ENCODE peak calls at places on chromosomes 11 and 22, in four cellular contexts. One of them, this sample, is unnamed.

GRCh38 chr11:67631427-67631826 is 1.7 kb upstream of the NUDT8 start:
- DNase-seq in IMR-90: no peak
- DNase-seq in H9: peak; percentile 42
- DNase-seq in mesenchymal stem cell: no peak
- DNase-seq in this sample: no peak

GRCh38 chr11:42085736-42086135 is 626.3 kb upstream of the LRRC4C start:
- DNase-seq in mesenchymal stem cell: no peak
- DNase-seq in IMR-90: no peak
- DNase-seq in H9: no peak
- DNase-seq in this sample: no peak

GRCh38 chr11:16859651-16860050 is 121.2 kb downstream of the C11orf58 start:
- DNase-seq in mesenchymal stem cell: no peak
- DNase-seq in H9: no peak
- DNase-seq in IMR-90: no peak
- DNase-seq in this sample: no peak

GRCh38 chr22:47021371-47022074 is 259.1 kb downstream of the TBC1D22A start:
- DNase-seq in IMR-90: no peak
- DNase-seq in H9: no peak
- DNase-seq in mesenchymal stem cell: no peak
- DNase-seq in this sample: no peak

GRCh38 chr11:12172493-12173013 is 62.2 kb downstream of the MICAL2 start:
- DNase-seq in H9: no peak
- DNase-seq in mesenchymal stem cell: no peak
- DNase-seq in IMR-90: no peak
- DNase-seq in this sample: no peak

GRCh38 chr11:134142536-134142935 is 73.7 kb downstream of the JAM3 start:
- DNase-seq in mesenchymal stem cell: no peak
- DNase-seq in IMR-90: peak; percentile 59
- DNase-seq in H9: no peak
- DNase-seq in this sample: no peak

GRCh38 chr11:119578466-119579220 is 150.4 kb downstream of the NECTIN1 start:
- DNase-seq in IMR-90: no peak
- DNase-seq in H9: no peak
- DNase-seq in mesenchymal stem cell: no peak
- DNase-seq in this sample: no peak

GRCh38 chr22:49015993-49016908 is 811.4 kb downstream of the BRD1 start:
- DNase-seq in mesenchymal stem cell: no peak
- DNase-seq in IMR-90: no peak
- DNase-seq in H9: peak; percentile 12
- DNase-seq in this sample: no peak

GRCh38 chr11:36363361-36364272 is 67.5 kb downstream of the PRR5L start:
- DNase-seq in H9: no peak
- DNase-seq in IMR-90: no peak
- DNase-seq in mesenchymal stem cell: peak; percentile 40
- DNase-seq in this sample: no peak

GRCh38 chr11:115244758-115245157 is 259.5 kb downstream of the CADM1 start:
- DNase-seq in H9: no peak
- DNase-seq in mesenchymal stem cell: no peak
- DNase-seq in IMR-90: peak; percentile 20
- DNase-seq in this sample: no peak

GRCh38 chr11:134470238-134470637 is 58.2 kb upstream of the B3GAT1 start:
- DNase-seq in IMR-90: no peak
- DNase-seq in mesenchymal stem cell: no peak
- DNase-seq in H9: no peak
- DNase-seq in this sample: no peak

GRCh38 chr11:131766637-131767036 is 396.2 kb downstream of the NTM start:
- DNase-seq in IMR-90: no peak
- DNase-seq in mesenchymal stem cell: no peak
- DNase-seq in H9: no peak
- DNase-seq in this sample: no peak

GRCh38 chr22:35111244-35111643 is 45.3 kb downstream of the ISX start:
- DNase-seq in mesenchymal stem cell: no peak
- DNase-seq in H9: no peak
- DNase-seq in IMR-90: no peak
- DNase-seq in this sample: no peak

GRCh38 chr11:47765086-47765485 is 2.1 kb downstream of the FNBP4 start:
- DNase-seq in IMR-90: peak; percentile 13
- DNase-seq in mesenchymal stem cell: no peak
- DNase-seq in H9: no peak
- DNase-seq in this sample: no peak

GRCh38 chr22:24141586-24141985 is 39.7 kb upstream of the SUSD2 start:
- DNase-seq in mesenchymal stem cell: peak; percentile 43
- DNase-seq in H9: no peak
- DNase-seq in IMR-90: peak; percentile 63
- DNase-seq in this sample: no peak

GRCh38 chr11:26827567-26828037 is 105.7 kb upstream of the SLC5A12 start:
- DNase-seq in H9: no peak
- DNase-seq in mesenchymal stem cell: peak; percentile 76
- DNase-seq in IMR-90: peak; percentile 30
- DNase-seq in this sample: no peak

GRCh38 chr11:128180446-128181089 is 406.8 kb downstream of the ETS1 start:
- DNase-seq in IMR-90: peak; percentile 92
- DNase-seq in mesenchymal stem cell: peak; percentile 77
- DNase-seq in H9: no peak
- DNase-seq in this sample: no peak

GRCh38 chr22:49970528-49971231 is 10.1 kb downstream of the PIM3 start:
- DNase-seq in H9: peak; percentile 92
- DNase-seq in mesenchymal stem cell: peak; percentile 99
- DNase-seq in IMR-90: peak; percentile 97
- DNase-seq in this sample: peak; percentile 82

GRCh38 chr11:124152770-124153407 is 30.3 kb upstream of the OR10D3 start:
- DNase-seq in IMR-90: no peak
- DNase-seq in H9: no peak
- DNase-seq in mesenchymal stem cell: no peak
- DNase-seq in this sample: no peak

GRCh38 chr11:44833869-44834452 is 107.2 kb downstream of the TSPAN18 start:
- DNase-seq in H9: no peak
- DNase-seq in mesenchymal stem cell: no peak
- DNase-seq in IMR-90: no peak
- DNase-seq in this sample: peak; percentile 60

GRCh38 chr22:49807780-49808708 is 19.6 kb downstream of the BRD1 start:
- DNase-seq in mesenchymal stem cell: no peak
- DNase-seq in H9: no peak
- DNase-seq in IMR-90: no peak
- DNase-seq in this sample: no peak

GRCh38 chr11:94179696-94180095 is 51.1 kb downstream of the PANX1 start:
- DNase-seq in H9: no peak
- DNase-seq in mesenchymal stem cell: no peak
- DNase-seq in IMR-90: no peak
- DNase-seq in this sample: no peak

DNA sequence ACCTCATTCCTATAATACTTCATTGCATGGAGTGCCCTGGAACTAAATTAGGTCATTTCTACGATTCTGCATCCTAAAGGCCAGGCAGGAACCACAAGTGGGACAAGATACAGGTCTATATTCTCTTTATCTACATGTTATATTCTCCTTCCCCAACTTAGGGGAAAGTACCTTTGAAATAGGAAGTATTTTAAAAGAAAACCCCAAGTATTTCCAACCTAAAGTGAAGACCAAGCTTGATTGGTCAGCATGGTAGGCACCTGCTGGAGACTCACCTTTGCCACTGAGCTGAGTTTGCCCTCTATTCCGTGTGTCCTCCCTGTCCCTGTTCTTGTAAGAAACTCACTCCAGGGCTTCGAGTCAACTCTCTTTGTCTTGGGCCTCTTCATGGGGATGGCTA is 11.2 kb upstream of the LYVE1 start:
- DNase-seq in IMR-90: no peak
- DNase-seq in H9: no peak
- DNase-seq in mesenchymal stem cell: no peak
- DNase-seq in this sample: no peak
- H4K91ac ChIP-seq in IMR-90: peak overlapping the region; percentile 3
- H4K91ac ChIP-seq in H9: no peak overlapping the region
- H4K91ac ChIP-seq in mesenchymal stem cell: no peak overlapping the region
- H4K91ac ChIP-seq in this sample: no peak overlapping the region

GRCh38 chr11:18393581-18394299 is 623 bp upstream of the LDHA start:
- DNase-seq in H9: no peak
- DNase-seq in mesenchymal stem cell: no peak
- DNase-seq in IMR-90: no peak
- DNase-seq in this sample: no peak

GRCh38 chr11:18394300-18394927 is at the start of gene LDHA:
- DNase-seq in mesenchymal stem cell: peak; percentile 96
- DNase-seq in IMR-90: peak; percentile 94
- DNase-seq in H9: peak; percentile 89
- DNase-seq in this sample: peak; percentile 39

GRCh38 chr11:18394928-18395734 is 768 bp downstream of the LDHA start:
- DNase-seq in mesenchymal stem cell: peak; percentile 34
- DNase-seq in IMR-90: peak; percentile 3
- DNase-seq in H9: peak; percentile 34
- DNase-seq in this sample: peak; percentile 17

GRCh38 chr11:18397921-18398320 is 3.6 kb downstream of the LDHA start:
- DNase-seq in H9: no peak
- DNase-seq in IMR-90: no peak
- DNase-seq in mesenchymal stem cell: no peak
- DNase-seq in this sample: no peak

GRCh38 chr11:18395735-18396504 is 1.6 kb downstream of the LDHA start:
- DNase-seq in IMR-90: peak; percentile 99
- DNase-seq in H9: peak; percentile 98
- DNase-seq in mesenchymal stem cell: peak; percentile 99
- DNase-seq in this sample: peak; percentile 98
- H2AK5ac ChIP-seq in IMR-90: peak overlapping the region; percentile 82
- H2AK5ac ChIP-seq in H9: no peak overlapping the region
- H2AK5ac ChIP-seq in mesenchymal stem cell: no peak overlapping the region
- H2AK5ac ChIP-seq in this sample: peak overlapping the region; percentile 16

GRCh38 chr11:13380731-13381130 is 82.3 kb downstream of the BTBD10 start:
- DNase-seq in mesenchymal stem cell: no peak
- DNase-seq in H9: no peak
- DNase-seq in IMR-90: no peak
- DNase-seq in this sample: no peak
- H4K91ac ChIP-seq in mesenchymal stem cell: no peak overlapping the region
- H4K91ac ChIP-seq in H9: no peak overlapping the region
- H4K91ac ChIP-seq in IMR-90: no peak overlapping the region
- H4K91ac ChIP-seq in this sample: no peak overlapping the region

GRCh38 chr11:33723238-33723881 is 12.9 kb downstream of the CD59 start:
- DNase-seq in IMR-90: peak; percentile 96
- DNase-seq in H9: no peak
- DNase-seq in mesenchymal stem cell: peak; percentile 94
- DNase-seq in this sample: no peak
- H2AK5ac ChIP-seq in IMR-90: peak overlapping the region; percentile 98
- H2AK5ac ChIP-seq in H9: no peak overlapping the region
- H2AK5ac ChIP-seq in mesenchymal stem cell: peak overlapping the region; percentile 98
- H2AK5ac ChIP-seq in this sample: no peak overlapping the region

GRCh38 chr11:8328231-8328794 is 64.6 kb upstream of the LMO1 start:
- DNase-seq in mesenchymal stem cell: no peak
- DNase-seq in H9: no peak
- DNase-seq in IMR-90: no peak
- DNase-seq in this sample: no peak

GRCh38 chr11:8325905-8326304 is 62.2 kb upstream of the LMO1 start:
- DNase-seq in H9: peak; percentile 61
- DNase-seq in IMR-90: no peak
- DNase-seq in mesenchymal stem cell: no peak
- DNase-seq in this sample: no peak

GRCh38 chr11:8327761-8328192 is 64.1 kb upstream of the LMO1 start:
- DNase-seq in IMR-90: no peak
- DNase-seq in H9: no peak
- DNase-seq in mesenchymal stem cell: peak; percentile 4
- DNase-seq in this sample: no peak

GRCh38 chr11:8328848-8329330 is 65.2 kb upstream of the LMO1 start:
- DNase-seq in H9: peak; percentile 94
- DNase-seq in mesenchymal stem cell: peak; percentile 90
- DNase-seq in IMR-90: peak; percentile 75
- DNase-seq in this sample: peak; percentile 86

DNA sequence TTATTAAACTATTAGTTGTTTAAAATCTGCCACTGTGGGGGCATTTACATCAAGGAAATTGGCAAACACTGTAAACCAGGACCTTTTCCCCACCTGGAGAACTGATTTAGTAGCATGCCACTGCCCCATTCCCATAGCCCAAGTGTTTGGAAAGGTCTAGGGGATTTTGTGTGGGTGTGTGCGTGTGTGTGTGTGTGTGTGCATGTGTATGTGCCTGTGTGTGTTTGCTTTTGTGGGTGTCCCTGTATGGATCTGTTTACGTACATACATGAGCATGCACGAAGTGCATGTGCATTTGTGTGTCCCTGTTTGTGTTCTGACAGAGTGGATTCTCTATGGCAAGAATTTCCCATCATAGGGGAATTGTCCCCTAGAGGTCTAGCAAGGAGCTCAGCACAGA is 62.7 kb upstream of the LMO1 start:
- DNase-seq in H9: no peak
- DNase-seq in mesenchymal stem cell: no peak
- DNase-seq in IMR-90: no peak
- DNase-seq in this sample: no peak
- H4K91ac ChIP-seq in H9: no peak overlapping the region
- H4K91ac ChIP-seq in mesenchymal stem cell: no peak overlapping the region
- H4K91ac ChIP-seq in IMR-90: no peak overlapping the region
- H4K91ac ChIP-seq in this sample: no peak overlapping the region

GRCh38 chr11:330694-331314 is 10.1 kb upstream of the IFITM3 start:
- DNase-seq in IMR-90: no peak
- DNase-seq in mesenchymal stem cell: no peak
- DNase-seq in H9: peak; percentile 26
- DNase-seq in this sample: no peak

GRCh38 chr11:330307-330693 is 9.6 kb upstream of the IFITM3 start:
- DNase-seq in H9: peak; percentile 39
- DNase-seq in mesenchymal stem cell: no peak
- DNase-seq in IMR-90: no peak
- DNase-seq in this sample: no peak

GRCh38 chr11:329886-330253 is 9.2 kb upstream of the IFITM3 start:
- DNase-seq in IMR-90: no peak
- DNase-seq in H9: no peak
- DNase-seq in mesenchymal stem cell: no peak
- DNase-seq in this sample: no peak

GRCh38 chr11:332651-333480 is 12.2 kb upstream of the IFITM3 start:
- DNase-seq in H9: peak; percentile 23
- DNase-seq in IMR-90: no peak
- DNase-seq in mesenchymal stem cell: no peak
- DNase-seq in this sample: no peak

GRCh38 chr11:331332-332060 is 10.8 kb upstream of the IFITM3 start:
- DNase-seq in mesenchymal stem cell: no peak
- DNase-seq in H9: peak; percentile 27
- DNase-seq in IMR-90: no peak
- DNase-seq in this sample: no peak
- H2AK5ac ChIP-seq in mesenchymal stem cell: no peak overlapping the region
- H2AK5ac ChIP-seq in H9: no peak overlapping the region
- H2AK5ac ChIP-seq in IMR-90: no peak overlapping the region
- H2AK5ac ChIP-seq in this sample: peak overlapping the region; percentile 96

GRCh38 chr11:76786053-76787014 is 3.2 kb downstream of the TSKU start:
- DNase-seq in H9: no peak
- DNase-seq in IMR-90: no peak
- DNase-seq in mesenchymal stem cell: no peak
- DNase-seq in this sample: no peak
- H4K91ac ChIP-seq in H9: no peak overlapping the region
- H4K91ac ChIP-seq in IMR-90: no peak overlapping the region
- H4K91ac ChIP-seq in mesenchymal stem cell: no peak overlapping the region
- H4K91ac ChIP-seq in this sample: no peak overlapping the region

This sample was measured in neuronal stem cell.